ENCODE peak calls at places on chromosomes 6 and 20, in ten cellular contexts. H is heart right ventricle, L is choroid plexus epithelial cell, J is fibroblast of pulmonary artery, C is cardiac fibroblast, K is lower leg skin, F is lung, T is A549, P is Panc1, Y is stomach. N is an unnamed sample.

GRCh38 chr6:97406633-97407032 is 123.6 kb upstream of the MMS22L start:
- DNase-seq in K (no peak), H (no peak), Y (no peak), C (no peak), T (no peak), P (no peak), J (no peak), L (no peak), F (no peak), N (no peak)

GRCh38 chr20:35641743-35642142 is 23.0 kb downstream of the CPNE1 start:
- DNase-seq in P (no peak), F (no peak), C (no peak), J (no peak), T (no peak), K (no peak), L (no peak), Y (no peak), H (no peak), N (no peak)

GRCh38 chr6:91079939-91080338 is 493.1 kb upstream of the MAP3K7 start:
- DNase-seq in J (no peak), Y (no peak), C (no peak), T (no peak), L (peak), K (no peak), F (no peak), H (no peak), P (no peak), N (no peak)

GRCh38 chr6:13573255-13573654 is 1.1 kb upstream of the SIRT5 start:
- DNase-seq in Y (no peak), C (no peak), J (no peak), F (no peak), T (no peak), P (no peak), L (no peak), K (peak), H (no peak), N (no peak)

GRCh38 chr6:63759605-63760004 is 124.0 kb downstream of the PHF3 start:
- DNase-seq in J (no peak), Y (no peak), P (no peak), H (no peak), F (no peak), C (no peak), T (no peak), K (no peak), L (no peak), N (no peak)

GRCh38 chr6:13303668-13304017 is 24.7 kb downstream of the TBC1D7 start:
- DNase-seq in F (peak), H (peak), L (peak), C (peak), J (peak), T (no peak), P (no peak), Y (peak), K (peak), N (peak)

GRCh38 chr6:119142051-119142450 is 63.6 kb upstream of the FAM184A start:
- DNase-seq in F (no peak), J (no peak), L (no peak), Y (no peak), T (no peak), K (peak), C (no peak), H (no peak), P (no peak), N (no peak)

GRCh38 chr6:88050140-88050818 is 2.6 kb downstream of the SPACA1 start:
- DNase-seq in C (peak), H (no peak), P (no peak), J (peak), L (peak), K (no peak), T (no peak), F (no peak), Y (no peak), N (no peak)

GRCh38 chr6:142728910-142729481 is 216.0 kb downstream of the HIVEP2 start:
- DNase-seq in F (no peak), T (no peak), H (no peak), J (peak), C (peak), K (no peak), P (no peak), L (peak), Y (no peak), N (peak)

GRCh38 chr6:13461805-13462204 is 25.6 kb downstream of the GFOD1 start:
- DNase-seq in K (peak), H (no peak), C (no peak), P (no peak), L (peak), F (peak), Y (no peak), T (no peak), J (no peak), N (no peak)

GRCh38 chr6:4021862-4022715 is 56.8 kb downstream of the FAM217A start:
- DNase-seq in T (no peak), J (peak), K (no peak), C (peak), P (no peak), Y (no peak), F (no peak), L (peak), H (no peak), N (no peak)

GRCh38 chr6:168192901-168193815 is 114.1 kb upstream of the FRMD1 start:
- DNase-seq in P (no peak), H (no peak), L (no peak), T (no peak), F (no peak), J (no peak), Y (peak), K (peak), C (no peak), N (no peak)

GRCh38 chr6:113634352-113635163 is 222.6 kb upstream of the MARCKS start:
- DNase-seq in C (peak), F (no peak), H (no peak), P (no peak), Y (no peak), J (peak), T (no peak), L (peak), K (no peak), N (no peak)

GRCh38 chr20:59571591-59572314 is 32.6 kb upstream of the PHACTR3 start:
- DNase-seq in C (peak), H (peak), J (peak), P (no peak), F (peak), L (peak), T (peak), Y (peak), K (peak), N (peak)

GRCh38 chr6:108944707-108945685 is 96.8 kb downstream of the ARMC2 start:
- DNase-seq in K (no peak), Y (no peak), H (peak), P (no peak), J (peak), C (peak), F (no peak), T (no peak), L (peak), N (peak)

GRCh38 chr6:45563092-45563491 is 185.4 kb upstream of the SUPT3H start:
- DNase-seq in H (no peak), Y (no peak), C (no peak), P (no peak), F (no peak), J (peak), T (no peak), L (peak), K (no peak), N (no peak)

GRCh38 chr6:56957856-56958255 is 2.9 kb downstream of the BEND6 start:
- DNase-seq in L (no peak), C (no peak), K (no peak), H (no peak), J (no peak), P (no peak), Y (no peak), T (no peak), F (no peak), N (no peak)

GRCh38 chr6:56953597-56954388 is 1.1 kb upstream of the BEND6 start:
- DNase-seq in K (no peak), J (no peak), P (no peak), C (peak), T (no peak), L (no peak), H (no peak), Y (no peak), F (no peak), N (no peak)

GRCh38 chr6:56954389-56955170 is at the start of gene BEND6:
- DNase-seq in J (peak), P (no peak), K (peak), H (peak), T (peak), L (peak), F (no peak), Y (peak), C (peak), N (peak)

GRCh38 chr6:56956481-56956880 is 1.6 kb downstream of the BEND6 start:
- DNase-seq in L (no peak), T (no peak), C (no peak), Y (no peak), H (no peak), K (no peak), P (no peak), J (no peak), F (no peak), N (no peak)

GRCh38 chr6:56955171-56956155 is 556 bp downstream of the BEND6 start:
- DNase-seq in L (peak), F (peak), C (peak), H (peak), T (peak), P (peak), Y (peak), J (peak), K (peak), N (peak)
- H3K4me3 ChIP-seq in L (peak), F (peak), C (peak), H (peak), T (peak), P (peak), Y (peak), J (peak), K (peak), N (peak)

GRCh38 chr6:137942736-137943135 is 75.7 kb downstream of the TNFAIP3 start:
- DNase-seq in C (no peak), J (no peak), P (no peak), Y (no peak), K (no peak), F (no peak), H (no peak), L (no peak), T (no peak), N (no peak)

GRCh38 chr6:137950581-137950980 is 83.5 kb downstream of the TNFAIP3 start:
- DNase-seq in K (no peak), L (no peak), H (no peak), Y (no peak), T (no peak), F (no peak), C (no peak), P (no peak), J (no peak), N (no peak)

GRCh38 chr6:137949686-137950390 is 82.8 kb downstream of the TNFAIP3 start:
- DNase-seq in J (no peak), F (no peak), C (no peak), P (no peak), H (no peak), K (no peak), L (no peak), Y (no peak), T (no peak), N (no peak)

DNA sequence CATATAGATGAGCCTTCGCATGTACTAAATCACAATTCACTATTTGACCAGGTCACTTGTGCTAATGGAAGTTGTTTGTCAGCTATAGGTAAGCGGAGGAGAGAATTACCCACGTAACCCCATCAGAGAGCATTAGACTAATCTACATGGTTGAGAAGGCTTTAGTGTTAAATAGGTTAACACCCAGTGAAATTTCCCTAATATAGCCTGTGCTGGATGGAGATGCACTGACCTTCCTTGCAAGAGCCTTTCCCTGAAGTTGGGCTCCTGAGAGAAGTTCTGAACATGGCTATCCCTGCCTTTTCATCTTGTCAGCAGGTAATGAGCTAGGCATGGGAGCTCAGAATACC is 78.1 kb downstream of the TNFAIP3 start:
- DNase-seq in C (no peak), Y (no peak), F (no peak), T (no peak), L (no peak), P (no peak), J (no peak), H (no peak), K (no peak), N (no peak)
- TF ChIP-seq CTCF in C (no peak), Y (no peak), F (no peak), T (no peak), L (no peak), P (peak), J (no peak), H (no peak), K (no peak), N (no peak)

GRCh38 chr20:10304474-10305046 is 85.9 kb downstream of the SNAP25 start:
- DNase-seq in T (no peak), F (no peak), J (no peak), P (no peak), C (no peak), Y (no peak), H (no peak), L (no peak), K (no peak), N (no peak)

GRCh38 chr20:10308652-10309051 is 90.0 kb downstream of the SNAP25 start:
- DNase-seq in F (no peak), P (no peak), L (no peak), C (no peak), K (no peak), H (no peak), Y (no peak), J (no peak), T (no peak), N (no peak)

GRCh38 chr20:10309326-10309725 is 90.7 kb downstream of the SNAP25 start:
- DNase-seq in T (peak), H (no peak), P (peak), K (no peak), L (peak), F (no peak), Y (no peak), C (peak), J (peak), N (peak)

GRCh38 chr20:10307359-10307735 is 88.7 kb downstream of the SNAP25 start:
- DNase-seq in H (no peak), K (no peak), J (peak), T (no peak), Y (no peak), C (no peak), L (peak), F (no peak), P (no peak), N (no peak)

GRCh38 chr20:10306440-10307358 is 88.1 kb downstream of the SNAP25 start:
- DNase-seq in H (no peak), P (no peak), J (peak), F (no peak), L (peak), K (no peak), C (peak), Y (no peak), T (no peak), N (peak)
- H3K4me3 ChIP-seq in H (no peak), P (no peak), J (no peak), F (no peak), L (no peak), K (no peak), C (no peak), Y (no peak), T (no peak), N (no peak)

DNA sequence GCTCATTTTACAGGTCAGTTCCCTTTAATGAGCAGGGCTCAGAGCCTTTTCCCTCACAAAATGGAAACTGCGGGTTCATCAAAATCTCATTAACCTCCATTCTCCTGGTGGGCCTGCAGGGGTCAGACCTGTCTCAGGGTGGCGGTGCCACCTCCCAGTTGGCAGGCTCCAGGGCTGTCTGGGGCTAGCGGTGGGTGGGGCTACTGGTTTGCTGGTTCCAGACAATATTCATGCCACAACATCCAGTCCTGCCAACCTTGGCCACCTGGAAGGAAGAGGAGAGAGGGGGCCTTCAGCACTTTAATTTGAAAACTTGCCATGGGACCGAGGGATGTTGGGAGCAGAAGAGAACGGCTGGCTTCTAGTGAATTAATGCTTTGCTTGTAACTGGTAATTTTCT is 41.9 kb upstream of the CTNNBL1 start:
- DNase-seq in K (no peak), J (peak), T (peak), H (peak), P (no peak), L (peak), F (peak), C (peak), Y (peak), N (no peak)
- TF ChIP-seq CTCF in K (no peak), J (peak), T (peak), H (peak), P (peak), L (peak), F (no peak), C (peak), Y (peak), N (peak)

GRCh38 chr20:51542033-51542893 is at the start of gene NFATC2:
- DNase-seq in T (no peak), J (no peak), K (no peak), L (no peak), C (no peak), F (peak), Y (peak), P (no peak), H (peak), N (no peak)

GRCh38 chr20:51541189-51542032 is 1.1 kb downstream of the NFATC2 start:
- DNase-seq in K (peak), H (peak), C (no peak), J (peak), P (no peak), L (peak), F (peak), T (no peak), Y (peak), N (no peak)

GRCh38 chr20:51540585-51540984 is 1.9 kb downstream of the NFATC2 start:
- DNase-seq in L (no peak), H (no peak), F (no peak), T (no peak), P (no peak), Y (no peak), C (no peak), J (no peak), K (no peak), N (no peak)

GRCh38 chr20:51545515-51545914 is 3.0 kb upstream of the NFATC2 start:
- DNase-seq in T (no peak), K (no peak), H (no peak), P (no peak), C (no peak), J (no peak), Y (no peak), F (no peak), L (no peak), N (no peak)

DNA sequence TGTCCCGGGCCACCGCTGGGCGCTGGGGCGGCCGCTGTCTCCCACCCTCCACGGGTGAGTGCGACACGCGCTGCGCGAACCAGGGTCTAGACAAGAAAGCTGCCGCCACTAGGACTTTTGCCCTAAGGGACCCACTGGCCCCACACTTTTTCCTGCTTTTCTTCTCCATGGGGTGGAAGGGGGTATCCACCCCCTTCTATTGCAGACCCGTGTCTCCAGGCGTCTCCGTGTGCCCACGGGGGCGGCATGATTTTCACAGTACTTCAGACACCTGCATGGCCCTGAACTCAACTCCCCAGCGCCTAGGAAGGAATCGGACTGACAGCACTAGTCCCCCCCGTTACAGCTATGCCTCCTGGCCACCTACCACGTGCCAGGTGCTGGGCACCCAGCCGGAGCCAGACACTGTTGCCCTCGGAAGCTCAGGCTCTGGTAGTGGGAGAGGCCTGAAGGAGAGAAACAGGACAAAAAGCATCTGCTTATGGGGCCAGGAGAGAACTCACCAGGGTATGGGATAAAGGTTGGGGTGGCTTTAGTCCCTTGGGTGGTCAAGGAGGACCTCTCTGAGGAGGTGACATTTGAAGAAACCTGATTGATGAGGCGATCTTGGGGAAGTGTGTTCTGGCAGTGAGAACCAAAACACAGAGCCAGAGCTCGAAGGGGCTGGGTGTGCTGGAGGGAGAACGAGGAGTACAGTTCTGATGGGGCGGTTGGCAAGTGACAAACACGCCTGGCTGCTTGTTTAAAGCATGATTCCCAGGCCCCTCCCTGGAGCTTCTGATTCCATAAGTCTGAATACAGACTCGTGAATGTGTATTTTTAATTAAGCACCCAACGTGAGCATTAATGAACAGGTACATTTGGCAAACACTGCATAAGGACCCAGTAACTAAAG is 622 bp upstream of the NFATC2 start:
- DNase-seq in K (no peak), H (no peak), L (no peak), Y (no peak), P (no peak), C (no peak), F (no peak), J (no peak), T (no peak), N (no peak)
- H3K4me3 ChIP-seq in K (no peak), H (peak), L (peak), Y (peak), P (peak), C (no peak), F (no peak), J (no peak), T (no peak), N (peak)

GRCh38 chr6:170225852-170226417 is 64.9 kb downstream of the DLL1 start:
- DNase-seq in P (no peak), C (no peak), L (no peak), T (no peak), K (peak), Y (peak), F (no peak), J (no peak), H (no peak), N (no peak)
- TF ChIP-seq CTCF in P (no peak), C (no peak), L (no peak), T (no peak), K (no peak), Y (no peak), F (no peak), J (no peak), H (no peak), N (no peak)

GRCh38 chr6:28530777-28531176 is 5.1 kb downstream of the GPX5 start:
- DNase-seq in H (no peak), F (no peak), J (no peak), C (no peak), P (no peak), T (no peak), L (no peak), K (no peak), Y (no peak), N (no peak)

GRCh38 chr6:28534880-28535279 is 9.2 kb downstream of the GPX5 start:
- DNase-seq in F (no peak), H (no peak), L (no peak), K (no peak), P (no peak), Y (no peak), T (no peak), J (no peak), C (no peak), N (no peak)

GRCh38 chr6:28537065-28537464 is 11.4 kb downstream of the GPX5 start:
- DNase-seq in T (no peak), H (no peak), F (no peak), C (peak), K (no peak), Y (no peak), J (peak), P (peak), L (peak), N (no peak)

DNA sequence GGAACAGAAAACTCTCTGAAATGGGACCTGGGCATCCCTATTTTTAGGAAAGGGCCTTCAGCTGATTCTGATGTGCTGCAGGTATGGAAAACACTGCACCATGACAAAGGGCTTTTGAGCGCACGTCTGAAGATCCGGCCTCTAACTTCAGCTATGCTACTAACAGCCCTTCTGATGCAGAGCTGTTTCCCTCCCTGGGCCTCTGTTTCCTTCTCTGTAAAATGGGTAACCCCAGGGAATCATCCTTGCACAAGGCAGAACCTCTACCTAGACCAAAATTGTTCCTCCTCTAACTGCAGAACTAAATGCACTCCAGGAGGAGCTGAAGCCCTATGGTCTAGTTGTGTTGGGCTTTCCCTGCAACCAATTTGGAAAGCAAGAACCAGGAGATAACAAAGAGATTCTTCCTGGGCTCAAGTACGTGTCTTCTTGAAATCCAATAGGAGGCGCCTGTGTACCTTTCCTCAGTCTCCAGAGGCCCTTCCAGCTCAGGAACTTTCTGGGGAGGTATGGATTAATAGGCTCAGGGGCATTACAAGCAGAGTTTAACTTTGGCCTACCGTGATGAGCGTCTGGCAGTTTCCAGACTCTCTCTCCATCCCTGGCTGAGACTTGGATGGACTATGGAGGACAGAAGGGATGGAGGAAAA is 5.9 kb downstream of the GPX5 start:
- DNase-seq in K (no peak), J (no peak), P (no peak), F (no peak), C (no peak), H (no peak), L (peak), Y (no peak), T (no peak), N (no peak)
- H3K4me3 ChIP-seq in K (no peak), J (no peak), P (no peak), F (no peak), C (no peak), H (no peak), L (no peak), Y (no peak), T (no peak), N (no peak)

N was measured in astrocyte of the cerebellum.